ENCODE peak calls at places on chromosomes 11 and 22, in eight cellular contexts. E is AG09309, H is WTC11, Y is PC-3, O is SHP77 treated with DMSO at 0.1 percent for 48 hours, I is NCI-H1436 treated with DMSO at 0.1 percent for 48 hours, U is MCF 10A, F is NCI-H774. V is an unnamed sample.

GRCh38 chr11:116515666-116516184 is 257.1 kb downstream of the BUD13 start:
- DNase-seq in F (peak; percentile 73), O (peak; percentile 66), E (no peak), Y (no peak), I (no peak), H (no peak), U (no peak), V (no peak)

GRCh38 chr11:38594881-38595280 is 1996.8 kb upstream of the RAG2 start:
- DNase-seq in E (no peak), Y (no peak), U (no peak), O (no peak), I (no peak), F (no peak), H (no peak), V (no peak)

GRCh38 chr22:20437253-20438065 is at the start of gene SCARF2:
- DNase-seq in Y (no peak), U (no peak), F (no peak), H (peak; percentile 74), O (no peak), I (no peak), E (no peak), V (no peak)

GRCh38 chr11:47241740-47242400 is 6.7 kb downstream of the ACP2 start:
- DNase-seq in Y (peak; percentile 19), O (no peak), H (no peak), F (no peak), E (no peak), I (no peak), U (peak; percentile 18), V (no peak)

GRCh38 chr22:37335819-37336199 is 53.5 kb downstream of the CYTH4 start:
- DNase-seq in F (no peak), O (no peak), U (no peak), E (no peak), H (no peak), I (no peak), Y (no peak), V (no peak)

GRCh38 chr11:115869780-115870431 is 365.7 kb upstream of the CADM1 start:
- DNase-seq in H (peak; percentile 67), U (no peak), F (peak; percentile 65), Y (peak; percentile 3), O (peak; percentile 86), E (no peak), I (no peak), V (no peak)

GRCh38 chr11:93059074-93059957 is 89.9 kb downstream of the MTNR1B start:
- DNase-seq in H (no peak), F (peak; percentile 8), E (peak; percentile 20), I (no peak), U (no peak), Y (no peak), O (no peak), V (no peak)

GRCh38 chr11:2482745-2483144 is 37.9 kb downstream of the KCNQ1 start:
- DNase-seq in F (peak; percentile 61), H (no peak), U (no peak), E (no peak), I (no peak), Y (no peak), O (peak; percentile 21), V (no peak)

GRCh38 chr11:75603791-75604736 is 42.0 kb downstream of the SERPINH1 start:
- DNase-seq in F (no peak), H (no peak), U (peak; percentile 96), E (peak; percentile 86), Y (peak; percentile 98), I (no peak), O (no peak), V (no peak)

GRCh38 chr11:118623291-118623655 is 15.9 kb downstream of the PHLDB1 start:
- DNase-seq in O (peak; percentile 94), H (no peak), F (peak; percentile 82), E (no peak), U (peak; percentile 95), Y (peak; percentile 71), I (no peak), V (no peak)

GRCh38 chr22:44448271-44448780 is 49.7 kb downstream of the RTL6 start:
- DNase-seq in F (no peak), O (peak; percentile 8), U (peak; percentile 99), I (no peak), H (no peak), E (peak; percentile 90), Y (peak; percentile 90), V (no peak)